ENCODE peak calls at places on chromosome 15, in five cellular contexts. T is HepG2, Y is A549, G is upper lobe of left lung, F is GM12878. J is an unnamed sample.

GRCh38 chr15:33699691-33700447 is 268.4 kb upstream of the CHRM5 start:
- ATAC-seq in T (peak), Y (peak), G (no peak), F (no peak), J (no peak)

GRCh38 chr15:28921336-28921735 is 35.6 kb downstream of the APBA2 start:
- ATAC-seq in T (no peak), Y (no peak), G (no peak), F (no peak), J (no peak)

GRCh38 chr15:55846108-55846707 is 103.3 kb upstream of the PRTG start:
- ATAC-seq in T (peak), Y (peak), G (peak), F (peak), J (peak)

GRCh38 chr15:71775857-71776256 is 34.5 kb upstream of the NR2E3 start:
- ATAC-seq in T (no peak), Y (no peak), G (no peak), F (no peak), J (no peak)

GRCh38 chr15:68618339-68619302 is 39.8 kb downstream of the CORO2B start:
- ATAC-seq in T (no peak), Y (no peak), G (peak), F (no peak), J (no peak)

GRCh38 chr15:100298257-100298656 is 43.5 kb downstream of the ADAMTS17 start:
- ATAC-seq in T (no peak), Y (no peak), G (no peak), F (no peak), J (no peak)

GRCh38 chr15:92819312-92820232 is 80.6 kb upstream of the CHD2 start:
- ATAC-seq in T (no peak), Y (peak), G (no peak), F (peak), J (no peak)

GRCh38 chr15:60381148-60381788 is 16.5 kb downstream of the ANXA2 start:
- ATAC-seq in T (no peak), Y (no peak), G (no peak), F (no peak), J (no peak)

GRCh38 chr15:77753238-77753873 is 120.6 kb upstream of the LINGO1 start:
- ATAC-seq in T (peak), Y (peak), G (no peak), F (peak), J (no peak)

GRCh38 chr15:69489101-69489571 is 36.5 kb downstream of the RPLP1 start:
- ATAC-seq in T (no peak), Y (no peak), G (no peak), F (no peak), J (peak)

GRCh38 chr15:96345560-96346389 is 15.3 kb downstream of the NR2F2 start:
- ATAC-seq in T (peak), Y (peak), G (peak), F (peak), J (peak)

GRCh38 chr15:27813139-27813538 is 286.0 kb downstream of the OCA2 start:
- ATAC-seq in T (no peak), Y (no peak), G (no peak), F (no peak), J (no peak)

GRCh38 chr15:91032919-91033803 is 10.8 kb upstream of the VPS33B start:
- ATAC-seq in T (peak), Y (peak), G (peak), F (peak), J (no peak)

GRCh38 chr15:82298520-82298919 is 35.9 kb downstream of the SAXO2 start:
- ATAC-seq in T (no peak), Y (no peak), G (no peak), F (peak), J (no peak)

GRCh38 chr15:40084657-40085056 is 24.0 kb downstream of the BMF start:
- ATAC-seq in T (no peak), Y (no peak), G (no peak), F (no peak), J (no peak)

GRCh38 chr15:67824900-67825879 is at the start of gene SKOR1:
- ATAC-seq in T (no peak), Y (peak), G (peak), F (no peak), J (no peak)

GRCh38 chr15:59362339-59362738 is 10.3 kb downstream of the MYO1E start:
- ATAC-seq in T (no peak), Y (no peak), G (no peak), F (no peak), J (no peak)

GRCh38 chr15:80971143-80971542 is 18.5 kb downstream of the MESD start:
- ATAC-seq in T (no peak), Y (no peak), G (no peak), F (no peak), J (no peak)

GRCh38 chr15:69583627-69584026 is 131.0 kb downstream of the RPLP1 start:
- ATAC-seq in T (no peak), Y (no peak), G (peak), F (no peak), J (no peak)

GRCh38 chr15:74869726-74870407 is 3.3 kb downstream of the SCAMP2 start:
- ATAC-seq in T (no peak), Y (no peak), G (peak), F (peak), J (peak)

GRCh38 chr15:57124036-57124435 is 205.6 kb downstream of the TCF12 start:
- ATAC-seq in T (no peak), Y (no peak), G (no peak), F (no peak), J (no peak)

GRCh38 chr15:77733579-77734300 is 101.0 kb upstream of the LINGO1 start:
- ATAC-seq in T (no peak), Y (no peak), G (no peak), F (no peak), J (no peak)

GRCh38 chr15:38685686-38686339 is 121.2 kb upstream of the RASGRP1 start:
- ATAC-seq in T (no peak), Y (no peak), G (no peak), F (no peak), J (no peak)

GRCh38 chr15:33722005-33722672 is 246.2 kb upstream of the CHRM5 start:
- ATAC-seq in T (no peak), Y (no peak), G (no peak), F (peak), J (no peak)

GRCh38 chr15:78360958-78361714 is 21.0 kb downstream of the CRABP1 start:
- ATAC-seq in T (no peak), Y (no peak), G (no peak), F (peak), J (no peak)

GRCh38 chr15:65385868-65386253 is 8.1 kb upstream of the IGDCC3 start:
- ATAC-seq in T (peak), Y (peak), G (peak), F (no peak), J (peak)

GRCh38 chr15:96058103-96058851 is 272.2 kb upstream of the NR2F2 start:
- ATAC-seq in T (no peak), Y (no peak), G (no peak), F (peak), J (no peak)

GRCh38 chr15:39188930-39189329 is 391.9 kb upstream of the THBS1 start:
- ATAC-seq in T (no peak), Y (peak), G (no peak), F (no peak), J (peak)

GRCh38 chr15:84826369-84826823 is 9.2 kb downstream of the ALPK3 start:
- ATAC-seq in T (peak), Y (peak), G (peak), F (peak), J (no peak)
- TF ChIP-seq EP300 in T (no peak), Y (no peak), G (no peak), F (no peak), J (no peak)

GRCh38 chr15:41789237-41789636 is 15.0 kb downstream of the MAPKBP1 start:
- ATAC-seq in T (no peak), Y (no peak), G (no peak), F (no peak), J (no peak)

GRCh38 chr15:41789662-41790061 is 15.4 kb downstream of the MAPKBP1 start:
- ATAC-seq in T (no peak), Y (no peak), G (no peak), F (no peak), J (no peak)

GRCh38 chr15:41790756-41791546 is 16.7 kb downstream of the MAPKBP1 start:
- ATAC-seq in T (peak), Y (peak), G (peak), F (peak), J (peak)

GRCh38 chr15:41790169-41790568 is 15.9 kb downstream of the MAPKBP1 start:
- ATAC-seq in T (no peak), Y (no peak), G (no peak), F (no peak), J (no peak)

DNA sequence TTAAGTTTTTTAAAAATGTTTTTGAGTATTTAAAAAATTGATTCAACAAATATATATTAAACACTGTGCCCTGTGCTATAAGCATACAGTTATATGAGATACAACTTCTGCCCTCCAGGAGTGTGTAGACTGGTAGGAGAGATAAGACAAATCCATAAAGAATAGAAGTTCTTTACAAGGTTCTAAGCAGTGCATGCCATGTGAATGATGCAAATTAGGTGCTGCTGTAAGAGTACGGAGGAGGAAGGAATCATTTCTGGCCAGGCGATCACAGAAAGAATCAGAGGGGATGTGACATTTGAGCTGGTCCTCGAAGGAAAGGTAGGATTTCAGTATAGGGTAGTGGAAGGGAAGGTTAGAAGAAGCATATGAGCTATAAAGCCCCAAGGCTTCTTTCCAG is 14.0 kb downstream of the MAPKBP1 start:
- ATAC-seq in T (no peak), Y (no peak), G (no peak), F (no peak), J (no peak)
- TF ChIP-seq EP300 in T (no peak), Y (no peak), G (no peak), F (no peak), J (no peak)

GRCh38 chr15:52651868-52652267 is 27.3 kb downstream of the ATOSA start:
- ATAC-seq in T (peak), Y (peak), G (peak), F (no peak), J (peak)
- TF ChIP-seq EP300 in T (no peak), Y (no peak), G (no peak), F (no peak), J (no peak)

GRCh38 chr15:43052860-43053259 is 53.0 kb downstream of the UBR1 start:
- ATAC-seq in T (no peak), Y (no peak), G (no peak), F (no peak), J (no peak)

GRCh38 chr15:43046484-43046883 is 59.4 kb downstream of the UBR1 start:
- ATAC-seq in T (no peak), Y (no peak), G (no peak), F (no peak), J (no peak)

GRCh38 chr15:43048935-43049334 is 56.9 kb downstream of the UBR1 start:
- ATAC-seq in T (no peak), Y (no peak), G (no peak), F (no peak), J (no peak)
- TF ChIP-seq EP300 in T (no peak), Y (no peak), G (no peak), F (no peak), J (no peak)